ENCODE peak calls at places on chromosomes 11 and 22, in six cellular contexts. One of them, this sample, is unnamed.

GRCh38 chr11:69642549-69642912 is 1.6 kb downstream of the CCND1 start:
- DNase-seq in cardiac fibroblast: no peak
- DNase-seq in endodermal cell: no peak
- DNase-seq in HL-60: no peak
- DNase-seq in sigmoid colon: peak
- DNase-seq in colonic mucosa: peak
- DNase-seq in this sample: peak

GRCh38 chr11:107957109-107957588 is 28.9 kb downstream of the RAB39A start:
- DNase-seq in cardiac fibroblast: no peak
- DNase-seq in HL-60: no peak
- DNase-seq in endodermal cell: no peak
- DNase-seq in sigmoid colon: no peak
- DNase-seq in colonic mucosa: no peak
- DNase-seq in this sample: no peak

GRCh38 chr11:113162590-113162961 is 151.8 kb upstream of the TTC12 start:
- DNase-seq in sigmoid colon: no peak
- DNase-seq in cardiac fibroblast: no peak
- DNase-seq in HL-60: no peak
- DNase-seq in colonic mucosa: no peak
- DNase-seq in endodermal cell: no peak
- DNase-seq in this sample: no peak

GRCh38 chr11:70645537-70645936 is 247.2 kb downstream of the CTTN start:
- DNase-seq in sigmoid colon: no peak
- DNase-seq in cardiac fibroblast: no peak
- DNase-seq in colonic mucosa: no peak
- DNase-seq in HL-60: no peak
- DNase-seq in endodermal cell: no peak
- DNase-seq in this sample: no peak

GRCh38 chr11:13983081-13983751 is 20.7 kb downstream of the SPON1 start:
- DNase-seq in HL-60: no peak
- DNase-seq in cardiac fibroblast: no peak
- DNase-seq in colonic mucosa: peak
- DNase-seq in sigmoid colon: peak
- DNase-seq in endodermal cell: no peak
- DNase-seq in this sample: no peak

GRCh38 chr11:15707971-15708370 is 593.2 kb downstream of the INSC start:
- DNase-seq in HL-60: no peak
- DNase-seq in endodermal cell: peak
- DNase-seq in cardiac fibroblast: peak
- DNase-seq in sigmoid colon: no peak
- DNase-seq in colonic mucosa: peak
- DNase-seq in this sample: no peak

GRCh38 chr11:5505363-5506048 is 4.3 kb downstream of the UBQLN3 start:
- DNase-seq in colonic mucosa: no peak
- DNase-seq in endodermal cell: no peak
- DNase-seq in cardiac fibroblast: no peak
- DNase-seq in sigmoid colon: no peak
- DNase-seq in HL-60: no peak
- DNase-seq in this sample: no peak

GRCh38 chr11:69535928-69536327 is 54.5 kb downstream of the LINC01488 start:
- DNase-seq in HL-60: no peak
- DNase-seq in sigmoid colon: peak
- DNase-seq in colonic mucosa: no peak
- DNase-seq in endodermal cell: peak
- DNase-seq in cardiac fibroblast: no peak
- DNase-seq in this sample: no peak

GRCh38 chr11:20355221-20356219 is 8.0 kb upstream of the HTATIP2 start:
- DNase-seq in HL-60: peak
- DNase-seq in cardiac fibroblast: peak
- DNase-seq in endodermal cell: peak
- DNase-seq in sigmoid colon: no peak
- DNase-seq in colonic mucosa: peak
- DNase-seq in this sample: peak

GRCh38 chr11:124759268-124760204 is 2.6 kb downstream of the ESAM start:
- DNase-seq in endodermal cell: peak
- DNase-seq in HL-60: no peak
- DNase-seq in sigmoid colon: no peak
- DNase-seq in cardiac fibroblast: no peak
- DNase-seq in colonic mucosa: no peak
- DNase-seq in this sample: no peak

GRCh38 chr11:49302360-49302759 is 94.0 kb upstream of the FOLH1 start:
- DNase-seq in sigmoid colon: no peak
- DNase-seq in HL-60: no peak
- DNase-seq in endodermal cell: no peak
- DNase-seq in colonic mucosa: no peak
- DNase-seq in cardiac fibroblast: no peak
- DNase-seq in this sample: no peak

GRCh38 chr11:65422633-65423515 is at the start of gene NEAT1:
- DNase-seq in endodermal cell: peak
- DNase-seq in colonic mucosa: peak
- DNase-seq in sigmoid colon: peak
- DNase-seq in cardiac fibroblast: peak
- DNase-seq in HL-60: peak
- DNase-seq in this sample: peak

GRCh38 chr22:38452373-38453064 is 2.5 kb downstream of the KCNJ4 start:
- DNase-seq in endodermal cell: peak
- DNase-seq in sigmoid colon: no peak
- DNase-seq in HL-60: no peak
- DNase-seq in cardiac fibroblast: no peak
- DNase-seq in colonic mucosa: no peak
- DNase-seq in this sample: no peak

GRCh38 chr11:57781529-57781943 is 19.9 kb downstream of the CTNND1 start:
- DNase-seq in cardiac fibroblast: peak
- DNase-seq in endodermal cell: peak
- DNase-seq in sigmoid colon: no peak
- DNase-seq in HL-60: no peak
- DNase-seq in colonic mucosa: peak
- DNase-seq in this sample: peak

GRCh38 chr22:29307658-29308147 is 1.3 kb downstream of the GAS2L1 start:
- DNase-seq in HL-60: no peak
- DNase-seq in endodermal cell: no peak
- DNase-seq in cardiac fibroblast: no peak
- DNase-seq in sigmoid colon: peak
- DNase-seq in colonic mucosa: no peak
- DNase-seq in this sample: no peak

GRCh38 chr11:120001161-120002135 is 136.5 kb downstream of the TRIM29 start:
- DNase-seq in endodermal cell: no peak
- DNase-seq in cardiac fibroblast: no peak
- DNase-seq in sigmoid colon: no peak
- DNase-seq in colonic mucosa: no peak
- DNase-seq in HL-60: no peak
- DNase-seq in this sample: no peak

GRCh38 chr11:119996556-119996955 is 141.4 kb downstream of the TRIM29 start:
- DNase-seq in endodermal cell: no peak
- DNase-seq in sigmoid colon: no peak
- DNase-seq in colonic mucosa: no peak
- DNase-seq in HL-60: no peak
- DNase-seq in cardiac fibroblast: no peak
- DNase-seq in this sample: no peak

GRCh38 chr11:119993732-119994131 is 144.2 kb downstream of the TRIM29 start:
- DNase-seq in colonic mucosa: peak
- DNase-seq in cardiac fibroblast: no peak
- DNase-seq in endodermal cell: no peak
- DNase-seq in sigmoid colon: no peak
- DNase-seq in HL-60: no peak
- DNase-seq in this sample: no peak

GRCh38 chr11:119995730-119996491 is 142.0 kb downstream of the TRIM29 start:
- DNase-seq in endodermal cell: no peak
- DNase-seq in HL-60: no peak
- DNase-seq in sigmoid colon: no peak
- DNase-seq in colonic mucosa: no peak
- DNase-seq in cardiac fibroblast: no peak
- DNase-seq in this sample: no peak

GRCh38 chr11:119999220-119999619 is 138.7 kb downstream of the TRIM29 start:
- DNase-seq in colonic mucosa: no peak
- DNase-seq in sigmoid colon: no peak
- DNase-seq in endodermal cell: peak
- DNase-seq in HL-60: peak
- DNase-seq in cardiac fibroblast: no peak
- DNase-seq in this sample: no peak
- TF ChIP-seq CTCF in colonic mucosa: no peak
- TF ChIP-seq CTCF in sigmoid colon: no peak
- TF ChIP-seq CTCF in endodermal cell: peak
- TF ChIP-seq CTCF in HL-60: no peak
- TF ChIP-seq CTCF in cardiac fibroblast: no peak
- TF ChIP-seq CTCF in this sample: no peak

GRCh38 chr11:64000740-64001514 is 14.7 kb downstream of the OTUB1 start:
- DNase-seq in HL-60: no peak
- DNase-seq in cardiac fibroblast: no peak
- DNase-seq in colonic mucosa: no peak
- DNase-seq in endodermal cell: no peak
- DNase-seq in sigmoid colon: no peak
- DNase-seq in this sample: no peak
- TF ChIP-seq CTCF in HL-60: no peak
- TF ChIP-seq CTCF in cardiac fibroblast: no peak
- TF ChIP-seq CTCF in colonic mucosa: no peak
- TF ChIP-seq CTCF in endodermal cell: peak
- TF ChIP-seq CTCF in sigmoid colon: no peak
- TF ChIP-seq CTCF in this sample: no peak

GRCh38 chr11:43576834-43577521 is 103.6 kb upstream of the HSD17B12 start:
- DNase-seq in HL-60: no peak
- DNase-seq in endodermal cell: peak
- DNase-seq in sigmoid colon: no peak
- DNase-seq in cardiac fibroblast: peak
- DNase-seq in colonic mucosa: peak
- DNase-seq in this sample: peak
- TF ChIP-seq CTCF in HL-60: no peak
- TF ChIP-seq CTCF in endodermal cell: peak
- TF ChIP-seq CTCF in sigmoid colon: no peak
- TF ChIP-seq CTCF in cardiac fibroblast: peak
- TF ChIP-seq CTCF in colonic mucosa: no peak
- TF ChIP-seq CTCF in this sample: no peak

GRCh38 chr22:20438678-20439492 is 1.3 kb upstream of the SCARF2 start:
- DNase-seq in sigmoid colon: peak
- DNase-seq in endodermal cell: peak
- DNase-seq in colonic mucosa: no peak
- DNase-seq in HL-60: no peak
- DNase-seq in cardiac fibroblast: peak
- DNase-seq in this sample: no peak

GRCh38 chr22:20439928-20440575 is 2.4 kb upstream of the SCARF2 start:
- DNase-seq in cardiac fibroblast: no peak
- DNase-seq in endodermal cell: peak
- DNase-seq in sigmoid colon: peak
- DNase-seq in HL-60: no peak
- DNase-seq in colonic mucosa: no peak
- DNase-seq in this sample: no peak

GRCh38 chr22:20438066-20438677 is 547 bp upstream of the SCARF2 start:
- DNase-seq in sigmoid colon: peak
- DNase-seq in endodermal cell: peak
- DNase-seq in cardiac fibroblast: no peak
- DNase-seq in HL-60: no peak
- DNase-seq in colonic mucosa: no peak
- DNase-seq in this sample: no peak

GRCh38 chr22:20440637-20441591 is 3.3 kb upstream of the SCARF2 start:
- DNase-seq in endodermal cell: peak
- DNase-seq in sigmoid colon: peak
- DNase-seq in cardiac fibroblast: no peak
- DNase-seq in colonic mucosa: no peak
- DNase-seq in HL-60: no peak
- DNase-seq in this sample: no peak

DNA sequence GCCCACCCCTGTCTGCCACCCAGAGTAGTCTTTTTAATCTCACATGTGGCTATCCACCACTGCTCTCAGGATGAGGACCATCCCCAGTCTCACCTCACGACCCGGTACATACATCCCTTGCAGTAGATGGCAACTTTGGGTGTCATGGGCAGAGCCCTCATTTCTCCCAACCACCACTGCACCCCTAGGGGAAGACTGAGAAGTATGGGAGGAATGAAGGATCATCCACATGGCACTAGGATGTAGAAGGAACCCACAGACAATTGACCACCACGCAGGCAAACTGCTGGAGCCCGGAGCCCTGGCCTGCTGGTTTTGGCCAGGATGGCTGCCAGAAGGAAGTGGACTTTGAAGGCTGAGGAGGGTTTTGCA is 1.9 kb upstream of the SCARF2 start:
- DNase-seq in sigmoid colon: peak
- DNase-seq in HL-60: no peak
- DNase-seq in colonic mucosa: no peak
- DNase-seq in endodermal cell: peak
- DNase-seq in cardiac fibroblast: no peak
- DNase-seq in this sample: no peak
- TF ChIP-seq CTCF in sigmoid colon: no peak
- TF ChIP-seq CTCF in HL-60: no peak
- TF ChIP-seq CTCF in colonic mucosa: no peak
- TF ChIP-seq CTCF in endodermal cell: no peak
- TF ChIP-seq CTCF in cardiac fibroblast: no peak
- TF ChIP-seq CTCF in this sample: no peak

GRCh38 chr11:87740513-87740912 is 434.7 kb downstream of the RAB38 start:
- DNase-seq in HL-60: no peak
- DNase-seq in cardiac fibroblast: no peak
- DNase-seq in endodermal cell: no peak
- DNase-seq in sigmoid colon: no peak
- DNase-seq in colonic mucosa: no peak
- DNase-seq in this sample: no peak
- TF ChIP-seq CTCF in HL-60: no peak
- TF ChIP-seq CTCF in cardiac fibroblast: no peak
- TF ChIP-seq CTCF in endodermal cell: no peak
- TF ChIP-seq CTCF in sigmoid colon: no peak
- TF ChIP-seq CTCF in colonic mucosa: no peak
- TF ChIP-seq CTCF in this sample: no peak

GRCh38 chr11:22792497-22792896 is 37.1 kb downstream of the SVIP start:
- DNase-seq in HL-60: no peak
- DNase-seq in cardiac fibroblast: peak
- DNase-seq in sigmoid colon: no peak
- DNase-seq in endodermal cell: no peak
- DNase-seq in colonic mucosa: no peak
- DNase-seq in this sample: peak

GRCh38 chr11:22786475-22786874 is 43.1 kb downstream of the SVIP start:
- DNase-seq in HL-60: no peak
- DNase-seq in cardiac fibroblast: no peak
- DNase-seq in endodermal cell: no peak
- DNase-seq in colonic mucosa: no peak
- DNase-seq in sigmoid colon: no peak
- DNase-seq in this sample: no peak

GRCh38 chr11:22787055-22787454 is 42.5 kb downstream of the SVIP start:
- DNase-seq in cardiac fibroblast: no peak
- DNase-seq in sigmoid colon: no peak
- DNase-seq in HL-60: no peak
- DNase-seq in colonic mucosa: no peak
- DNase-seq in endodermal cell: no peak
- DNase-seq in this sample: no peak

GRCh38 chr11:22785251-22785650 is 44.4 kb downstream of the SVIP start:
- DNase-seq in cardiac fibroblast: peak
- DNase-seq in sigmoid colon: no peak
- DNase-seq in HL-60: no peak
- DNase-seq in endodermal cell: no peak
- DNase-seq in colonic mucosa: no peak
- DNase-seq in this sample: no peak

DNA sequence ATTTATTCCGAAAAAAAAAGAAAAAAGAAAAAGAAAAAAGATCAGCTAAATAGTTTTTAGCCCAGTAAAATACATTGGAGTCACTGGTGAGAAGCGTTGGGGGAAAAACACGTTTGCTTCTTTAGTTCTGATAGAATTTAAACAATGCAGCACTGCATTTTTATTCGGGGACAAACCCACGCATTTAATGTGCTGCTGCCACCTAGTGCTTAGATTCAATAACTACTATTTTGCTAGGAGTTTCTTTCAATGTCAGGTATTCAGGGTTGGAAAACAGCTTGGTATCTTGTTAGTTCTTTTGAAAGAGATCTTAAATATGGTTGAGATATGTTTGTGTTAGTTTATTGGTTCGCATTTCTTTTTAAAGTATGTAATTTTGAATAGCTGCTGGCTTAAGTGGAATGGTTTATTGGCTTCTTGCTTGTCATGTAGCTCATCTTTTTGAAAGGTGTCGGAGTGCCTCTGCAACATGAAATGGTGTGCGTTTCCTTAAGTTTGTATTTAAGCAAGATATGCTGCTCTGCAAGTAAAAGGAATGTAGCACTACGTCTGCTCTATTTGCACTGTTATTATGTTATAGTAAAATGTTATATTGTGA is 41.9 kb downstream of the SVIP start:
- DNase-seq in sigmoid colon: no peak
- DNase-seq in cardiac fibroblast: peak
- DNase-seq in colonic mucosa: no peak
- DNase-seq in endodermal cell: peak
- DNase-seq in HL-60: peak
- DNase-seq in this sample: peak
- TF ChIP-seq CTCF in sigmoid colon: peak
- TF ChIP-seq CTCF in cardiac fibroblast: peak
- TF ChIP-seq CTCF in colonic mucosa: peak
- TF ChIP-seq CTCF in endodermal cell: peak
- TF ChIP-seq CTCF in HL-60: peak
- TF ChIP-seq CTCF in this sample: peak